ENCODE peak calls at places on chromosomes 12 and 14, in eight cellular contexts. N is lower lobe of right lung, F is psoas muscle, D is BJ, E is IMR-90, V is Peyer's patch, A is pancreas, T is OCI-LY7. W is an unnamed sample. For H3K36me3, the result is how much of the 10 kb centered on the place peaks cover.

GRCh38 chr12:60921541-60921940 is 1325.7 kb downstream of the SLC16A7 start:
- DNase-seq in N (no peak), F (no peak), D (no peak), E (no peak), V (no peak), A (no peak), T (no peak), W (no peak)

GRCh38 chr14:22210906-22211305 is 378.1 kb downstream of the DAD1 start:
- DNase-seq in N (no peak), F (no peak), D (no peak), E (no peak), V (no peak), A (no peak), T (no peak), W (no peak)

GRCh38 chr12:14280921-14281320 is 84.6 kb upstream of the ATF7IP start:
- DNase-seq in N (no peak), F (no peak), D (no peak), E (no peak), V (no peak), A (no peak), T (peak), W (peak)

GRCh38 chr12:53221203-53222076 is 10.6 kb downstream of the RARG start:
- DNase-seq in N (peak), F (peak), D (no peak), E (peak), V (peak), A (peak), T (peak), W (peak)

GRCh38 chr12:56236985-56237384 is 7.1 kb downstream of the SLC39A5 start:
- DNase-seq in N (no peak), F (no peak), D (no peak), E (no peak), V (no peak), A (no peak), T (no peak), W (no peak)

GRCh38 chr14:101603096-101603495 is 41.8 kb downstream of the DIO3 start:
- DNase-seq in N (no peak), F (no peak), D (no peak), E (no peak), V (no peak), A (peak), T (no peak), W (no peak)

GRCh38 chr14:89586258-89587127 is 169.5 kb upstream of the FOXN3 start:
- DNase-seq in N (no peak), F (no peak), D (no peak), E (no peak), V (no peak), A (no peak), T (no peak), W (no peak)

GRCh38 chr12:57985685-57986084 is 44.3 kb downstream of the ATP23 start:
- DNase-seq in N (no peak), F (no peak), D (no peak), E (no peak), V (no peak), A (no peak), T (no peak), W (no peak)

GRCh38 chr12:130796985-130797686 is 41.9 kb downstream of the STX2 start:
- DNase-seq in N (no peak), F (no peak), D (no peak), E (no peak), V (no peak), A (no peak), T (no peak), W (no peak)

GRCh38 chr14:89422181-89422951 is 5.3 kb upstream of the FOXN3 start:
- DNase-seq in N (no peak), F (no peak), D (no peak), E (peak), V (peak), A (peak), T (no peak), W (no peak)

GRCh38 chr12:82874935-82875334 is 188.2 kb downstream of the TMTC2 start:
- DNase-seq in N (no peak), F (no peak), D (peak), E (peak), V (no peak), A (no peak), T (no peak), W (no peak)

GRCh38 chr14:105401699-105402098 is 3.4 kb downstream of the TEX22 start:
- DNase-seq in N (no peak), F (no peak), D (no peak), E (no peak), V (no peak), A (no peak), T (no peak), W (no peak)

GRCh38 chr14:80231732-80232131 is 20.4 kb upstream of the DIO2 start:
- DNase-seq in N (no peak), F (no peak), D (no peak), E (no peak), V (no peak), A (no peak), T (no peak), W (no peak)

GRCh38 chr14:75279153-75279738 is 618 bp downstream of the FOS start:
- DNase-seq in N (peak), F (peak), D (no peak), E (peak), V (peak), A (peak), T (no peak), W (peak)

GRCh38 chr12:11677752-11678151 is 28.3 kb downstream of the ETV6 start:
- DNase-seq in N (no peak), F (no peak), D (no peak), E (no peak), V (no peak), A (no peak), T (no peak), W (no peak)

GRCh38 chr14:100278702-100279101 is 27.5 kb downstream of the SLC25A29 start:
- DNase-seq in N (peak), F (no peak), D (peak), E (peak), V (peak), A (no peak), T (peak), W (no peak)

GRCh38 chr14:30194769-30195168 is 267.1 kb upstream of the PRKD1 start:
- DNase-seq in N (no peak), F (no peak), D (peak), E (peak), V (no peak), A (no peak), T (no peak), W (no peak)

GRCh38 chr14:44505588-44505987 is 1.5 kb downstream of the FSCB start:
- DNase-seq in N (no peak), F (no peak), D (no peak), E (no peak), V (no peak), A (no peak), T (no peak), W (no peak)

GRCh38 chr12:49920241-49920914 is 16.7 kb upstream of the FAIM2 start:
- DNase-seq in N (no peak), F (no peak), D (no peak), E (peak), V (peak), A (no peak), T (no peak), W (no peak)

GRCh38 chr14:92549853-92550244 is 36.3 kb downstream of the RIN3 start:
- DNase-seq in N (no peak), F (peak), D (no peak), E (peak), V (no peak), A (no peak), T (no peak), W (no peak)

GRCh38 chr12:130424858-130425697 is 87.4 kb downstream of the PIWIL1 start:
- DNase-seq in N (no peak), F (no peak), D (no peak), E (no peak), V (no peak), A (no peak), T (no peak), W (no peak)

GRCh38 chr12:53324113-53324778 is 2.8 kb upstream of the AAAS start:
- DNase-seq in N (peak), F (peak), D (no peak), E (no peak), V (peak), A (peak), T (peak), W (peak)

GRCh38 chr12:122835693-122836026 is 403 bp downstream of the HIP1R start:
- DNase-seq in N (peak), F (no peak), D (no peak), E (no peak), V (peak), A (no peak), T (peak), W (no peak)

GRCh38 chr14:22723814-22724213 is 42.7 kb upstream of the OXA1L start:
- DNase-seq in N (no peak), F (no peak), D (no peak), E (no peak), V (no peak), A (no peak), T (no peak), W (no peak)

GRCh38 chr14:25394791-25395391 is 344.9 kb upstream of the STXBP6 start:
- DNase-seq in N (no peak), F (no peak), D (no peak), E (no peak), V (no peak), A (no peak), T (no peak), W (no peak)

GRCh38 chr14:23055621-23056256 is 1.6 kb downstream of the CDH24 start:
- DNase-seq in N (no peak), F (peak), D (no peak), E (peak), V (no peak), A (no peak), T (no peak), W (no peak)

GRCh38 chr14:34874386-34875030 is 652 bp downstream of the BAZ1A start:
- DNase-seq in N (peak), F (peak), D (no peak), E (peak), V (peak), A (peak), T (peak), W (peak)
- TF ChIP-seq CTCF in N (peak), F (peak), D (peak), E (peak), V (no peak), A (no peak), T (no peak), W (peak)

GRCh38 chr12:2596441-2596840 is 198.3 kb upstream of the FKBP4 start:
- DNase-seq in N (no peak), F (no peak), D (no peak), E (no peak), V (no peak), A (no peak), T (no peak), W (no peak)
- H3K36me3 ChIP-seq in N (under half), F (under half), D (under half), E (under half), V (under half), A (under half), T (under half), W (under half)

GRCh38 chr14:71387753-71388152 is 480.5 kb downstream of the PCNX1 start:
- DNase-seq in N (no peak), F (no peak), D (no peak), E (no peak), V (no peak), A (no peak), T (no peak), W (no peak)
- H3K4me3 ChIP-seq in N (no peak), F (no peak), D (no peak), E (no peak), V (no peak), A (no peak), T (no peak), W (no peak)

DNA sequence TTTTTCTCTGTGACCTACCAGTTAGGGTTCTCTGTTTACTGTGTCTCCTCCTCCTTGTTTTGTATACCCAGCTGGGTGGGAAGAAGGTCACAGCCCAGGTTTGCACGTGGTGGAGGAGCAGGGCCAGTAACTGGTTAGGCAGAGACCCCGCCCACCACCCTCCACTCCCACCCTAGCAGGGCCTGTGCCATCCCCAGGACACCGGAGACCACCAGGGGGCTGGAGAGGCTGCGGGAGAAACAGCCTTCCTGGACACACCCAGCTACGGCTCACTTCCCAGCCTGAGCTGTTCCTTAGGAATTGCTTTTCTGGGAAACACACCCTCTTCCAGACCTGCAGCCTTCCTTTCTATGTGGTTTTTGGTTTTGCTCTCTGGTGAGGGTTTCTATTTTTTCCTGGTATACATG is 21.1 kb downstream of the BDKRB2 start:
- DNase-seq in N (no peak), F (no peak), D (peak), E (peak), V (no peak), A (no peak), T (no peak), W (no peak)
- TF ChIP-seq CTCF in N (peak), F (no peak), D (peak), E (peak), V (no peak), A (no peak), T (no peak), W (no peak)

GRCh38 chr12:7102582-7102981 is 6.4 kb downstream of the C1RL start:
- DNase-seq in N (no peak), F (no peak), D (no peak), E (no peak), V (no peak), A (no peak), T (no peak), W (no peak)
- H3K36me3 ChIP-seq in N (half or more), F (half or more), D (under half), E (under half), V (under half), A (under half), T (under half), W (under half)

W was measured in GM06990.